ENCODE peak calls at places on chromosomes 2 and 18, in ten cellular contexts. D is A549; N is CD4-positive, alpha-beta memory T cell; M is right atrium auricular region; L is fibroblast of lung; O is Peyer's patch; X is cardiac muscle cell; J is GM23338; Q is adrenal gland; P is H9. W is an unnamed sample.

GRCh38 chr2:154306261-154306970 is 392.1 kb upstream of the KCNJ3 start:
- DNase-seq in J (no peak), O (no peak), L (no peak), Q (no peak), X (no peak), M (no peak), P (no peak), D (no peak), N (no peak), W (no peak)

GRCh38 chr2:213015387-213016165 is 135.8 kb downstream of the IKZF2 start:
- DNase-seq in J (no peak), X (no peak), P (no peak), O (no peak), L (no peak), D (no peak), Q (no peak), N (no peak), M (no peak), W (no peak)

GRCh38 chr2:42234056-42234455 is 64.9 kb downstream of the EML4 start:
- DNase-seq in L (peak; percentile 74), M (no peak), J (peak; percentile 54), P (no peak), X (peak; percentile 75), N (no peak), O (no peak), D (no peak), Q (no peak), W (no peak)

GRCh38 chr2:28269019-28269784 is 123.5 kb upstream of the FOSL2 start:
- DNase-seq in O (no peak), Q (no peak), N (no peak), X (peak; percentile 48), L (peak; percentile 79), D (peak; percentile 72), J (peak; percentile 40), P (no peak), M (no peak), W (no peak)

GRCh38 chr18:77129150-77129551 is 3.4 kb downstream of the MBP start:
- DNase-seq in P (no peak), Q (no peak), L (peak; percentile 99), M (no peak), O (no peak), N (no peak), D (no peak), X (peak; percentile 81), J (no peak), W (no peak)

GRCh38 chr2:32632089-32632488 is 4.2 kb downstream of the TTC27 start:
- DNase-seq in N (no peak), P (no peak), M (no peak), L (peak; percentile 60), D (peak; percentile 27), O (no peak), X (peak; percentile 38), J (no peak), Q (no peak), W (no peak)

GRCh38 chr2:128286011-128286721 is 32.5 kb downstream of the HS6ST1 start:
- DNase-seq in O (no peak), P (no peak), D (no peak), L (no peak), X (no peak), Q (peak; percentile 68), J (no peak), N (no peak), M (no peak), W (no peak)

GRCh38 chr2:138395565-138396306 is 105.8 kb upstream of the SPOPL start:
- DNase-seq in Q (peak; percentile 77), X (peak; percentile 77), D (no peak), N (no peak), L (peak; percentile 66), O (no peak), M (no peak), P (no peak), J (no peak), W (no peak)

GRCh38 chr18:3985664-3986063 is 469.4 kb downstream of the DLGAP1 start:
- DNase-seq in M (no peak), P (no peak), J (no peak), L (peak; percentile 90), D (no peak), Q (no peak), N (no peak), X (peak; percentile 8), O (no peak), W (no peak)

GRCh38 chr18:57242285-57242684 is 95.4 kb downstream of the BOD1L2 start:
- DNase-seq in L (no peak), O (no peak), Q (no peak), N (no peak), X (no peak), M (no peak), D (no peak), J (no peak), P (no peak), W (no peak)

GRCh38 chr18:79964330-79965118 is at the start of gene HSBP1L1:
- DNase-seq in M (no peak), Q (peak; percentile 82), N (peak; percentile 62), P (peak; percentile 75), L (peak; percentile 37), X (peak; percentile 54), D (peak; percentile 57), J (peak; percentile 90), O (peak; percentile 89), W (peak; percentile 70)

GRCh38 chr2:168468354-168468753 is 12.3 kb downstream of the CERS6 start:
- DNase-seq in P (no peak), D (no peak), N (no peak), M (no peak), L (no peak), Q (no peak), J (no peak), O (no peak), X (no peak), W (no peak)

GRCh38 chr2:168470188-168470879 is 14.3 kb downstream of the CERS6 start:
- DNase-seq in O (no peak), P (no peak), L (no peak), N (no peak), X (no peak), J (peak; percentile 39), Q (no peak), D (no peak), M (no peak), W (no peak)

GRCh38 chr2:168467729-168468128 is 11.7 kb downstream of the CERS6 start:
- DNase-seq in J (no peak), M (no peak), D (no peak), P (no peak), X (no peak), N (no peak), O (no peak), L (no peak), Q (no peak), W (no peak)

GRCh38 chr2:168470880-168471475 is 14.9 kb downstream of the CERS6 start:
- DNase-seq in Q (no peak), L (no peak), D (no peak), J (peak; percentile 33), P (peak; percentile 39), O (no peak), N (no peak), X (no peak), M (no peak), W (no peak)

DNA sequence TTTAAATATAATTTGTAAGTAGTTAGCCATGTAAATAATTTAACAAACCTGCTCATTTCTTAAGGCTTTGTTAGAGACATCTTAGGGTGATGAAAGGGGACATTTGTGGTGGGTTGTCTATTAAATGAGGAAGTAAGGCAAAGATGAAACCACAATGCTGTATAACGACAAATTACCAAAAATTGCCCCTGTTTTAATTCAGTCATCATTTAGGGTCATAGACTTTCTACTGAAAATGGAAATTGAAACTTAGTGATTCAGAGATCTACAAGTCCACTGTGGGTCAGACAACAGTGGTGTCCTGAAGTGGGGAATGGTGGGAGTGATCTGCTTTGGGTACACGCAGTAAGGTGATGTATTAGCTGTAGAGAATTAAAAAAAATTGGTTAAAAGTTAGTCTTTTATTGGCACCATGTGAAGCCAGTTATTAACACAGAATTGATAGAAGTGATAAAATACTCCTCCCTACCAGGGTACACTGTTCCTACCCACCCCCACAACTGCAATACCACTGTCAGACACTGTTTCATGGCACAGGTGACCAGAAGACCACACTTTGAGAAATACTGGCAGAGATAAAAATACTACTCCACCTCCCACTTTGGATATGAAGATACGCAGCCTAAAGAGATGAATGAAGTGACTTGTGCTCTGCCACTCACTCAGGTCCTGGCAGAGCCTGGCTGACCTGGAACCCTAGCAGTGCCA is 13.4 kb downstream of the CERS6 start:
- DNase-seq in P (no peak), J (no peak), M (no peak), O (no peak), L (no peak), Q (no peak), X (no peak), N (no peak), D (no peak), W (no peak)
- H3K4me1 ChIP-seq in P (peaks cover 8% of the 10 kb centered on the region), J (peaks cover 68% of the 10 kb centered on the region), M (peaks cover 33% of the 10 kb centered on the region), O (no peaks in the 10 kb centered on the region), L (peaks cover 2% of the 10 kb centered on the region), Q (peaks cover 43% of the 10 kb centered on the region), X (peaks cover 48% of the 10 kb centered on the region), N (peaks cover 32% of the 10 kb centered on the region), D (peaks cover 23% of the 10 kb centered on the region), W (peaks cover 82% of the 10 kb centered on the region)

DNA sequence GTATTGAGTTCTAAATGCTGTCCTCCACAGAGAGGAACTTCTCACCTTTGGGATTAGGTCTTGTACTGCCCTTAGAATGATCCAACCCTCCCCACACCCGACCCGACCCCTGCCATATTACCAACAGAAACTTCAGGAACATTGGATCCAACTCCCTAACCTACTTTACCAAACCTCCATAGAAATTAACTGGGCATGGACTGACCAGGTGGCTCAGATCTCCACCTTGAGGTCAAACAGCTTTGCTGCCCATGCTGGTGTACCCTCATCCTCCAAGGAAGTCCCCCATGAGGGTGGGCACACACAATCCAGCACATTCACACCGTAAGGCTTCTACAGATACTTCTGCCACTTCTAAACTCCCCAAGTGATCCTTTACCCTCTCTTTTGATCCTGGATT is 21.5 kb downstream of the NFE2L2 start:
- DNase-seq in X (no peak), P (no peak), Q (no peak), M (no peak), L (no peak), D (no peak), O (no peak), J (no peak), N (no peak), W (no peak)
- H3K4me1 ChIP-seq in X (peaks cover 5% of the 10 kb centered on the region), P (peaks cover 12% of the 10 kb centered on the region), Q (peaks cover 91% of the 10 kb centered on the region), M (peaks cover 100% of the 10 kb centered on the region), L (peaks cover 40% of the 10 kb centered on the region), D (peaks cover 98% of the 10 kb centered on the region), O (peaks cover 10% of the 10 kb centered on the region), J (peaks cover 44% of the 10 kb centered on the region), N (peaks cover 92% of the 10 kb centered on the region), W (peaks cover 100% of the 10 kb centered on the region)

DNA sequence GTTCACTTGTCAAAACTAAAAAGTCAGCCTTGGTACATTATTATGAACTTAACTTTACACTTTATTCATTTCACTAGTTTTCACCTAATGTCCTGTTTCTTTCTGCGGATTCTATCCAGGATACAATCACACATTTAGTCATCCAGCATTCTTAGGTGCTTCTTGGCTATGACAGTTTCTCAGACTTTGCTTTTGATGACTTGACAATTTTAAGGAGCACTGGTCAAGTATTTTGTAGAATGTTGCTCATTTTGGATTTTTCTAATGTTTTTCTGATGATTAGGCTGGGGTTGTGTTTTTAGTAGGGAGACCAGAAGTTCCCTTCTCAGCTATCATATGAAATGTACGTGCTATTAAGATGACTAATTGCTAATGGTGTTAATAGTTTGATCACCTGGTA is 601.2 kb downstream of the LRRTM4 start:
- DNase-seq in O (no peak), M (no peak), N (no peak), P (no peak), D (no peak), J (no peak), L (no peak), X (no peak), Q (no peak), W (no peak)
- H3K4me1 ChIP-seq in O (no peaks in the 10 kb centered on the region), M (no peaks in the 10 kb centered on the region), N (no peaks in the 10 kb centered on the region), P (no peaks in the 10 kb centered on the region), D (no peaks in the 10 kb centered on the region), J (no peaks in the 10 kb centered on the region), L (no peaks in the 10 kb centered on the region), X (no peaks in the 10 kb centered on the region), Q (no peaks in the 10 kb centered on the region), W (no peaks in the 10 kb centered on the region)

GRCh38 chr2:207156451-207157161 is 9.1 kb downstream of the KLF7 start:
- DNase-seq in X (peak; percentile 36), O (no peak), N (no peak), D (no peak), Q (no peak), M (no peak), L (peak; percentile 57), P (no peak), J (no peak), W (no peak)
- H3K4me1 ChIP-seq in X (peaks cover 10% of the 10 kb centered on the region), O (no peaks in the 10 kb centered on the region), N (peaks cover 54% of the 10 kb centered on the region), D (peaks cover 99% of the 10 kb centered on the region), Q (peaks cover 97% of the 10 kb centered on the region), M (peaks cover 97% of the 10 kb centered on the region), L (peaks cover 13% of the 10 kb centered on the region), P (peaks cover 23% of the 10 kb centered on the region), J (peaks cover 77% of the 10 kb centered on the region), W (peaks cover 100% of the 10 kb centered on the region)

W was measured in left ventricle myocardium inferior.